ENCODE peak calls at places on chromosomes 13 and 19, in four cellular contexts. One of them, this sample, is unnamed.

GRCh38 chr13:113855012-113855921 is 8.6 kb downstream of the GAS6 start:
- DNase-seq in AG08396: no peak
- DNase-seq in NCI-H1092: no peak
- DNase-seq in RPMI7951: peak
- DNase-seq in this sample: no peak

GRCh38 chr19:1189419-1189818 is 15.4 kb upstream of the SBNO2 start:
- DNase-seq in AG08396: no peak
- DNase-seq in NCI-H1092: no peak
- DNase-seq in RPMI7951: no peak
- DNase-seq in this sample: peak

GRCh38 chr19:20278342-20278741 is 111.3 kb downstream of the ZNF486 start:
- DNase-seq in AG08396: peak
- DNase-seq in NCI-H1092: no peak
- DNase-seq in RPMI7951: peak
- DNase-seq in this sample: no peak

GRCh38 chr19:34096020-34096915 is 76.0 kb upstream of the LSM14A start:
- DNase-seq in AG08396: peak
- DNase-seq in NCI-H1092: peak
- DNase-seq in RPMI7951: peak
- DNase-seq in this sample: no peak

GRCh38 chr13:49444517-49445395 is 682 bp downstream of the SETDB2 start:
- DNase-seq in AG08396: peak
- DNase-seq in NCI-H1092: no peak
- DNase-seq in RPMI7951: peak
- DNase-seq in this sample: no peak

GRCh38 chr19:50780753-50781480 is 9.3 kb upstream of the ACP4 start:
- DNase-seq in AG08396: no peak
- DNase-seq in NCI-H1092: no peak
- DNase-seq in RPMI7951: peak
- DNase-seq in this sample: no peak

GRCh38 chr19:39407644-39408391 is 1.2 kb downstream of the ZFP36 start:
- DNase-seq in AG08396: no peak
- DNase-seq in NCI-H1092: no peak
- DNase-seq in RPMI7951: no peak
- DNase-seq in this sample: no peak

GRCh38 chr19:11821474-11821873 is 7.4 kb downstream of the ZNF440 start:
- DNase-seq in AG08396: no peak
- DNase-seq in NCI-H1092: no peak
- DNase-seq in RPMI7951: peak
- DNase-seq in this sample: no peak

GRCh38 chr19:34661357-34661756 is 15.6 kb downstream of the SCGB2B2 start:
- DNase-seq in AG08396: no peak
- DNase-seq in NCI-H1092: no peak
- DNase-seq in RPMI7951: no peak
- DNase-seq in this sample: no peak

GRCh38 chr19:34236035-34236793 is 18.1 kb upstream of the GARRE1 start:
- DNase-seq in AG08396: peak
- DNase-seq in NCI-H1092: no peak
- DNase-seq in RPMI7951: peak
- DNase-seq in this sample: no peak

GRCh38 chr19:41937976-41938375 is 9.7 kb upstream of the ERFL start:
- DNase-seq in AG08396: no peak
- DNase-seq in NCI-H1092: no peak
- DNase-seq in RPMI7951: no peak
- DNase-seq in this sample: no peak

GRCh38 chr13:31862828-31863227 is 123.5 kb downstream of the RXFP2 start:
- DNase-seq in AG08396: no peak
- DNase-seq in NCI-H1092: no peak
- DNase-seq in RPMI7951: no peak
- DNase-seq in this sample: no peak

GRCh38 chr19:5107432-5108122 is 138.7 kb downstream of the KDM4B start:
- DNase-seq in AG08396: no peak
- DNase-seq in NCI-H1092: no peak
- DNase-seq in RPMI7951: no peak
- DNase-seq in this sample: no peak

GRCh38 chr13:114225610-114226009 is 9.1 kb upstream of the CDC16 start:
- DNase-seq in AG08396: no peak
- DNase-seq in NCI-H1092: no peak
- DNase-seq in RPMI7951: no peak
- DNase-seq in this sample: no peak

GRCh38 chr19:29320076-29320475 is 107.1 kb upstream of the UQCRFS1 start:
- DNase-seq in AG08396: no peak
- DNase-seq in NCI-H1092: no peak
- DNase-seq in RPMI7951: no peak
- DNase-seq in this sample: no peak

GRCh38 chr13:36358352-36358751 is 12.2 kb upstream of the SPART start:
- DNase-seq in AG08396: no peak
- DNase-seq in NCI-H1092: no peak
- DNase-seq in RPMI7951: no peak
- DNase-seq in this sample: no peak

GRCh38 chr13:50030315-50030714 is 15.1 kb downstream of the KCNRG start:
- DNase-seq in AG08396: no peak
- DNase-seq in NCI-H1092: no peak
- DNase-seq in RPMI7951: peak
- DNase-seq in this sample: no peak

GRCh38 chr19:12940897-12941296 is 2.5 kb downstream of the CALR start:
- DNase-seq in AG08396: no peak
- DNase-seq in NCI-H1092: no peak
- DNase-seq in RPMI7951: no peak
- DNase-seq in this sample: no peak

GRCh38 chr13:35888327-35888940 is 242.7 kb downstream of the DCLK1 start:
- DNase-seq in AG08396: no peak
- DNase-seq in NCI-H1092: peak
- DNase-seq in RPMI7951: no peak
- DNase-seq in this sample: no peak

GRCh38 chr13:100584901-100585300 is 3.7 kb downstream of the GGACT start:
- DNase-seq in AG08396: no peak
- DNase-seq in NCI-H1092: no peak
- DNase-seq in RPMI7951: peak
- DNase-seq in this sample: no peak

GRCh38 chr19:17576758-17577532 is 21.5 kb downstream of the COLGALT1 start:
- DNase-seq in AG08396: peak
- DNase-seq in NCI-H1092: no peak
- DNase-seq in RPMI7951: no peak
- DNase-seq in this sample: no peak

GRCh38 chr19:5273782-5274181 is 66.8 kb downstream of the PTPRS start:
- DNase-seq in AG08396: no peak
- DNase-seq in NCI-H1092: no peak
- DNase-seq in RPMI7951: no peak
- DNase-seq in this sample: no peak

GRCh38 chr19:7652061-7652641 is 15.2 kb downstream of the STXBP2 start:
- DNase-seq in AG08396: peak
- DNase-seq in NCI-H1092: peak
- DNase-seq in RPMI7951: peak
- DNase-seq in this sample: peak

GRCh38 chr13:29654807-29655547 is 59.5 kb upstream of the SLC7A1 start:
- DNase-seq in AG08396: peak
- DNase-seq in NCI-H1092: no peak
- DNase-seq in RPMI7951: peak
- DNase-seq in this sample: no peak

GRCh38 chr19:55092423-55093318 is 17.0 kb downstream of the EPS8L1 start:
- DNase-seq in AG08396: no peak
- DNase-seq in NCI-H1092: no peak
- DNase-seq in RPMI7951: no peak
- DNase-seq in this sample: no peak

GRCh38 chr19:29492761-29493160 is 33.0 kb upstream of the VSTM2B start:
- DNase-seq in AG08396: no peak
- DNase-seq in NCI-H1092: no peak
- DNase-seq in RPMI7951: peak
- DNase-seq in this sample: no peak

GRCh38 chr19:17049711-17050280 is 23.2 kb upstream of the CPAMD8 start:
- DNase-seq in AG08396: peak
- DNase-seq in NCI-H1092: no peak
- DNase-seq in RPMI7951: peak
- DNase-seq in this sample: no peak

GRCh38 chr13:21486322-21486721 is 27.2 kb upstream of the ZDHHC20 start:
- DNase-seq in AG08396: no peak
- DNase-seq in NCI-H1092: no peak
- DNase-seq in RPMI7951: no peak
- DNase-seq in this sample: no peak

This sample was measured in activated gamma-delta T cell treated with anti-CD3 and anti-CD28 coated beads, Interleukin-2, amount 50 U/mL, for 16 hours.